ENCODE peak calls at places on chromosomes 2 and 18, in ten cellular contexts. R is activated T-cell treated with anti-CD3 and anti-CD28 coated beads for 1 hour; U is stimulated activated CD8-positive, alpha-beta memory T cell treated with anti-CD3 and anti-CD28 coated beads, Interleukin-12 subunit alpha, Interleukin-12 subunit beta, amount 100 ng/mL, for 4 hours; G is activated CD4-positive, alpha-beta T cell treated with anti-CD3 and anti-CD28 coated beads, Interleukin-2, amount 10 ng/mL, durations not matched to agents 7 days and 5 days; D is AG20443; Y is cerebellar nuclear complex; C is astrocyte; P is NCI-H1105; E is NCI-H1694; O is Calu3. W is an unnamed sample.
A peak's percentile ranks its signal among the peaks of the same experiment; 100 is the strongest.

GRCh38 chr2:61853086-61853847 is 593 bp downstream of the FAM161A start:
- DNase-seq in D (peak; percentile 88), G (peak; percentile 6), O (peak; percentile 71), Y (no peak), R (no peak), C (peak; percentile 25), P (peak; percentile 67), U (no peak), E (peak; percentile 8), W (no peak)

GRCh38 chr2:88179228-88179679 is 9.1 kb downstream of the THNSL2 start:
- DNase-seq in Y (no peak), D (no peak), R (no peak), O (no peak), G (no peak), P (no peak), E (no peak), U (no peak), C (no peak), W (no peak)

GRCh38 chr18:59060540-59060939 is 79.1 kb upstream of the SEC11C start:
- DNase-seq in R (no peak), D (no peak), O (no peak), E (peak; percentile 90), C (no peak), G (no peak), P (no peak), U (no peak), Y (no peak), W (no peak)

GRCh38 chr18:23099621-23100020 is 35.7 kb upstream of the CABLES1 start:
- DNase-seq in P (no peak), R (no peak), U (no peak), O (peak; percentile 79), G (no peak), C (no peak), Y (no peak), D (no peak), E (no peak), W (no peak)

GRCh38 chr2:112733449-112733848 is 12.6 kb downstream of the NT5DC4 start:
- DNase-seq in R (no peak), C (no peak), U (no peak), E (no peak), P (no peak), Y (no peak), G (peak; percentile 4), D (no peak), O (no peak), W (no peak)

GRCh38 chr2:28423856-28424605 is 31.4 kb downstream of the FOSL2 start:
- DNase-seq in P (no peak), R (peak; percentile 27), U (no peak), E (no peak), D (no peak), O (no peak), G (peak; percentile 57), C (peak; percentile 47), Y (no peak), W (no peak)

GRCh38 chr2:68282814-68283812 is 30.8 kb upstream of the PPP3R1 start:
- DNase-seq in Y (no peak), P (no peak), C (peak; percentile 27), O (peak; percentile 16), U (no peak), E (peak; percentile 14), D (peak; percentile 65), R (no peak), G (peak; percentile 30), W (no peak)

GRCh38 chr2:1482981-1483380 is 69.7 kb downstream of the TPO start:
- DNase-seq in E (no peak), O (no peak), R (no peak), P (no peak), D (no peak), C (no peak), U (no peak), Y (no peak), G (no peak), W (no peak)

GRCh38 chr2:239932881-239933735 is 92.0 kb downstream of the NDUFA10 start:
- DNase-seq in R (no peak), P (no peak), D (no peak), G (no peak), U (no peak), O (no peak), E (no peak), C (no peak), Y (no peak), W (no peak)

GRCh38 chr2:174158003-174158402 is 90.3 kb downstream of the OLA1 start:
- DNase-seq in R (no peak), E (peak; percentile 10), P (no peak), D (peak; percentile 23), G (peak; percentile 52), Y (no peak), U (no peak), C (no peak), O (peak; percentile 59), W (no peak)

GRCh38 chr2:206693399-206694137 is 24.6 kb downstream of the DYTN start:
- DNase-seq in E (peak; percentile 78), P (peak; percentile 56), R (no peak), Y (no peak), O (peak; percentile 58), U (no peak), C (peak; percentile 25), G (peak; percentile 64), D (peak; percentile 67), W (no peak)

GRCh38 chr18:27713727-27714080 is 463.2 kb downstream of the CDH2 start:
- DNase-seq in O (no peak), C (peak; percentile 89), E (no peak), D (peak; percentile 43), U (no peak), G (no peak), R (no peak), P (no peak), Y (no peak), W (no peak)

GRCh38 chr2:3125761-3126130 is 251.9 kb downstream of the EIPR1 start:
- DNase-seq in U (no peak), Y (no peak), C (no peak), R (no peak), G (no peak), D (no peak), P (no peak), O (no peak), E (no peak), W (no peak)

GRCh38 chr2:16900405-16901025 is 234.9 kb upstream of the CYRIA start:
- DNase-seq in G (peak; percentile 21), P (no peak), O (peak; percentile 4), D (no peak), R (no peak), C (no peak), E (peak; percentile 41), Y (no peak), U (no peak), W (no peak)

GRCh38 chr2:148978026-148978685 is 60.3 kb upstream of the LYPD6B start:
- DNase-seq in O (no peak), C (no peak), U (no peak), E (peak; percentile 60), P (no peak), G (no peak), Y (peak; percentile 72), R (no peak), D (no peak), W (no peak)

GRCh38 chr2:100004959-100005387 is 137.4 kb downstream of the AFF3 start:
- DNase-seq in U (no peak), O (no peak), E (no peak), G (no peak), Y (no peak), C (no peak), R (no peak), D (no peak), P (no peak), W (no peak)

GRCh38 chr18:40531061-40531460 is 1424.0 kb upstream of the PIK3C3 start:
- DNase-seq in C (no peak), G (no peak), R (no peak), E (no peak), U (no peak), O (no peak), P (no peak), Y (no peak), D (no peak), W (no peak)

GRCh38 chr2:177692042-177692823 is 299.7 kb downstream of the AGPS start:
- DNase-seq in R (no peak), E (no peak), P (no peak), C (no peak), Y (no peak), G (no peak), D (no peak), U (no peak), O (no peak), W (no peak)

GRCh38 chr2:189534854-189535253 is 45.7 kb downstream of the SLC40A1 start:
- DNase-seq in Y (no peak), U (no peak), E (no peak), D (peak; percentile 71), O (no peak), P (no peak), G (no peak), C (peak; percentile 60), R (no peak), W (no peak)

GRCh38 chr18:63132819-63133200 is 186.8 kb downstream of the BCL2 start:
- DNase-seq in P (no peak), D (no peak), C (no peak), G (no peak), E (no peak), O (no peak), U (no peak), Y (no peak), R (no peak), W (no peak)

GRCh38 chr18:3826021-3826420 is 376.0 kb downstream of the TGIF1 start:
- DNase-seq in D (no peak), P (no peak), O (no peak), R (no peak), C (no peak), E (no peak), U (no peak), G (no peak), Y (no peak), W (no peak)

GRCh38 chr2:174335605-174336402 is 1.1 kb downstream of the SP9 start:
- DNase-seq in O (no peak), G (no peak), U (no peak), R (no peak), P (peak; percentile 41), C (no peak), E (no peak), D (peak; percentile 47), Y (no peak), W (no peak)

GRCh38 chr2:24831736-24832421 is 38.7 kb downstream of the CENPO start:
- DNase-seq in U (no peak), O (no peak), G (no peak), C (no peak), Y (no peak), P (no peak), E (no peak), D (no peak), R (no peak), W (no peak)

GRCh38 chr18:4454548-4455112 is 477 bp downstream of the DLGAP1 start:
- DNase-seq in G (no peak), R (no peak), D (peak; percentile 7), O (no peak), Y (no peak), C (no peak), U (no peak), E (no peak), P (no peak), W (no peak)

GRCh38 chr2:45720210-45720609 is 68.7 kb downstream of the PRKCE start:
- DNase-seq in R (no peak), U (no peak), E (no peak), Y (no peak), C (no peak), G (no peak), O (no peak), D (no peak), P (no peak), W (no peak)

GRCh38 chr18:48529796-48530195 is 9.0 kb upstream of the CTIF start:
- DNase-seq in R (no peak), D (peak; percentile 82), P (no peak), U (no peak), Y (no peak), G (no peak), E (no peak), O (no peak), C (peak; percentile 80), W (no peak)

GRCh38 chr2:179837408-179837807 is 24.0 kb downstream of the ZNF385B start:
- DNase-seq in U (no peak), R (no peak), O (no peak), D (peak; percentile 35), P (no peak), E (no peak), G (no peak), Y (no peak), C (peak; percentile 82), W (no peak)

GRCh38 chr2:235746257-235746934 is 252.6 kb downstream of the AGAP1 start:
- DNase-seq in G (peak; percentile 54), E (peak; percentile 90), C (peak; percentile 73), O (peak; percentile 69), R (peak; percentile 20), P (peak; percentile 84), U (no peak), D (peak; percentile 86), Y (no peak), W (no peak)